ENCODE peak calls at places on chromosomes 3 and 15, in six cellular contexts. W is WTC11; N is effector CD4-positive, alpha-beta T cell; P is fibroblast of the conjunctiva; C is PC-3; U is thoracic aorta. T is an unnamed sample.

GRCh38 chr3:17546500-17546899 is 195.9 kb downstream of the TBC1D5 start:
- DNase-seq in W (no peak), N (no peak), P (no peak), C (no peak), U (no peak), T (no peak)

GRCh38 chr15:53665930-53666329 is 93.5 kb downstream of the WDR72 start:
- DNase-seq in W (no peak), N (no peak), P (no peak), C (peak), U (no peak), T (no peak)

GRCh38 chr3:119600732-119601131 is 3.0 kb downstream of the PLA1A start:
- DNase-seq in W (peak), N (no peak), P (no peak), C (peak), U (no peak), T (no peak)

GRCh38 chr15:70284438-70285214 is 186.9 kb upstream of the TLE3 start:
- DNase-seq in W (no peak), N (no peak), P (no peak), C (no peak), U (no peak), T (no peak)

GRCh38 chr3:42852443-42852842 is 23.2 kb downstream of the CYP8B1 start:
- DNase-seq in W (no peak), N (no peak), P (no peak), C (no peak), U (no peak), T (no peak)

GRCh38 chr3:99902091-99902490 is 84.4 kb downstream of the CMSS1 start:
- DNase-seq in W (no peak), N (no peak), P (no peak), C (peak), U (no peak), T (no peak)

GRCh38 chr15:46786886-46787285 is 930.4 kb upstream of the SEMA6D start:
- DNase-seq in W (no peak), N (no peak), P (no peak), C (no peak), U (no peak), T (no peak)

GRCh38 chr3:50380375-50381085 is 21.2 kb upstream of the TMEM115 start:
- DNase-seq in W (no peak), N (no peak), P (no peak), C (no peak), U (no peak), T (no peak)

GRCh38 chr15:42084465-42085235 is 9.7 kb downstream of the PLA2G4D start:
- DNase-seq in W (peak), N (peak), P (peak), C (peak), U (no peak), T (no peak)

GRCh38 chr3:11774296-11774877 is 72.3 kb downstream of the TAMM41 start:
- DNase-seq in W (peak), N (no peak), P (peak), C (peak), U (no peak), T (no peak)

GRCh38 chr15:89803941-89804800 is 10.5 kb downstream of the ANPEP start:
- DNase-seq in W (no peak), N (no peak), P (no peak), C (no peak), U (no peak), T (no peak)

GRCh38 chr15:40430271-40430805 is 10.4 kb upstream of the BAHD1 start:
- DNase-seq in W (no peak), N (no peak), P (no peak), C (peak), U (no peak), T (no peak)

GRCh38 chr3:42265059-42265991 is 660 bp downstream of the CCK start:
- DNase-seq in W (no peak), N (no peak), P (no peak), C (no peak), U (no peak), T (no peak)

GRCh38 chr3:176799675-176800074 is 397.6 kb downstream of the TBL1XR1 start:
- DNase-seq in W (no peak), N (no peak), P (no peak), C (peak), U (no peak), T (no peak)